ENCODE peak calls at places on chromosomes 5 and 9, in eight cellular contexts. K, T, V, Z, W, B, G and A are unnamed samples. For H3K4me1, the result is how much of the 10 kb centered on the place peaks cover.

GRCh38 chr5:21649969-21650368 is 1203.2 kb downstream of the CDH12 start:
- DNase-seq in K (no peak), T (no peak), V (no peak), Z (no peak), W (peak), B (no peak), G (peak), A (no peak)

GRCh38 chr9:98533132-98533531 is 175.6 kb downstream of the GABBR2 start:
- DNase-seq in K (no peak), T (no peak), V (no peak), Z (peak), W (no peak), B (no peak), G (peak), A (no peak)

GRCh38 chr9:129175825-129176633 is 2.0 kb downstream of the IER5L start:
- DNase-seq in K (peak), T (peak), V (peak), Z (peak), W (peak), B (peak), G (peak), A (peak)

GRCh38 chr5:14510156-14510734 is 71.3 kb upstream of the OTULINL start:
- DNase-seq in K (no peak), T (no peak), V (no peak), Z (peak), W (no peak), B (no peak), G (no peak), A (no peak)

GRCh38 chr9:96133296-96134010 is 168.5 kb downstream of the HSD17B3 start:
- DNase-seq in K (no peak), T (no peak), V (no peak), Z (no peak), W (no peak), B (no peak), G (no peak), A (no peak)

GRCh38 chr9:73143606-73144328 is 7.9 kb upstream of the ANXA1 start:
- DNase-seq in K (peak), T (peak), V (peak), Z (peak), W (peak), B (no peak), G (peak), A (no peak)

GRCh38 chr5:135834639-135835529 is at the start of gene SLC25A48:
- DNase-seq in K (no peak), T (peak), V (no peak), Z (peak), W (peak), B (no peak), G (peak), A (no peak)

GRCh38 chr5:54740141-54740540 is 222.6 kb downstream of the SNX18 start:
- DNase-seq in K (no peak), T (no peak), V (no peak), Z (no peak), W (no peak), B (no peak), G (no peak), A (no peak)

GRCh38 chr5:156383510-156383909 is 56.5 kb downstream of the SGCD start:
- DNase-seq in K (peak), T (no peak), V (peak), Z (peak), W (no peak), B (no peak), G (peak), A (no peak)

GRCh38 chr5:142819816-142820215 is 49.6 kb downstream of the ARHGAP26 start:
- DNase-seq in K (no peak), T (no peak), V (no peak), Z (peak), W (no peak), B (no peak), G (no peak), A (no peak)

GRCh38 chr5:132561601-132562000 is 4.8 kb downstream of the RAD50 start:
- DNase-seq in K (no peak), T (no peak), V (no peak), Z (no peak), W (no peak), B (no peak), G (peak), A (no peak)

GRCh38 chr5:55768279-55768678 is 30.4 kb downstream of the DDX4 start:
- DNase-seq in K (no peak), T (no peak), V (no peak), Z (no peak), W (no peak), B (no peak), G (no peak), A (no peak)

GRCh38 chr5:173855995-173856656 is 32.0 kb upstream of the CPEB4 start:
- DNase-seq in K (no peak), T (no peak), V (no peak), Z (no peak), W (no peak), B (no peak), G (no peak), A (no peak)

GRCh38 chr5:143921525-143922311 is 109.8 kb downstream of the HMHB1 start:
- DNase-seq in K (peak), T (no peak), V (peak), Z (peak), W (peak), B (no peak), G (peak), A (peak)

GRCh38 chr9:121599872-121600585 is 51.4 kb upstream of the DAB2IP start:
- DNase-seq in K (no peak), T (no peak), V (no peak), Z (peak), W (no peak), B (no peak), G (no peak), A (no peak)

GRCh38 chr5:177510567-177511053 is 984 bp upstream of the DOK3 start:
- DNase-seq in K (no peak), T (no peak), V (no peak), Z (no peak), W (no peak), B (no peak), G (no peak), A (no peak)
- H3K4me1 ChIP-seq in K (under half), T (under half), V (under half), Z (under half), W (under half), B (under half), G (under half), A (under half)

GRCh38 chr9:16679327-16679821 is 191.1 kb downstream of the BNC2 start:
- DNase-seq in K (no peak), T (no peak), V (no peak), Z (peak), W (no peak), B (no peak), G (peak), A (no peak)
- H3K4me1 ChIP-seq in K (under half), T (under half), V (under half), Z (under half), W (under half), B (under half), G (under half), A (under half)

GRCh38 chr5:138491284-138491648 is 26.0 kb downstream of the EGR1 start:
- DNase-seq in K (no peak), T (no peak), V (no peak), Z (no peak), W (no peak), B (no peak), G (no peak), A (no peak)
- H3K4me1 ChIP-seq in K (under half), T (under half), V (under half), Z (under half), W (under half), B (under half), G (under half), A (under half)

DNA sequence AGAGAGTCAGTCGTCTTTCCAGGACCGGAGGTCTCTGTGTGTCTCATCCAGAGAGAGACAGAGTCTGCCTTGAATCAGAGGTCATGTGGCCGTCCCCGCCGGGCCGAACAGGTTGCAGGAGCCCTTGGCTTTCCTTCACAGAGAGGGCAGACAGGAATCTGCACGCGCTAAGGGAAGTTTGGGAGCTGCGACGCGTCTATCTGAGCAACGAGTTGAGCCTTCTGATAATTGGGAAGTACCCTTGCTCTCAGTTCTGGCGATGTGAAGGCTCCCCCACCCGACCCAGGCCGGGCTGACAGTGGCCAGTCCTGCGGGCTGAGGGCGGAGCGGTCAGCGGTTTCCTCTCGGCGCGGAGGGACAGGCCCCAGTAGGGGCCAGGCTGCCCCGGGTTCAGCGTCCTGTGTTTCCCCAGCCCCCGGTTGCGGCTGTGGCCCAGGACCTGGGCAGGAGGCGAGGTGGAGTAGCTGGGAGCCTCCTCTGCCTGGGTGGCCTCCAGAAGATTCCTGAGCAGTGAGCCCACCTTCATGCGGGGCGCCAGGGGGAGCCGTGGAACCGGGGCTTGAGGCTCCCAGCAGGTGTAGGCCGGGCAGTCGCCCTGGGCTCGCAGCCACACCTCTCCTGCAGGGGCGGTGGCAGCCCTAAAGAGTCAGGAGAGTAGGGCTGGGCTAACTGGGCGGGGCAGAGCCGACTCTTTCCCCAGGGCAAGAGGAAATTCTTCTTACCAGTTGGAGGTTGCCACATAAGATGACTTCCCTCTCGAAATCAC is 13.8 kb downstream of the NR2F1 start:
- DNase-seq in K (peak), T (peak), V (no peak), Z (no peak), W (peak), B (no peak), G (no peak), A (no peak)
- H3K4me1 ChIP-seq in K (under half), T (under half), V (under half), Z (under half), W (under half), B (under half), G (under half), A (under half)